ENCODE peak calls at places on chromosomes 12 and 14, in six cellular contexts. U, X, L, G, A and K are unnamed samples.
A peak's percentile ranks its signal among the peaks of the same experiment; 100 is the strongest.

GRCh38 chr14:76977793-76978730 is 50.4 kb downstream of the IRF2BPL start:
- DNase-seq in U (no peak), X (peak; percentile 84), L (peak; percentile 55), G (no peak), A (no peak), K (peak; percentile 67)

GRCh38 chr12:65470261-65470660 is 191.8 kb downstream of the MSRB3 start:
- DNase-seq in U (no peak), X (peak; percentile 30), L (no peak), G (no peak), A (no peak), K (no peak)

GRCh38 chr12:108980831-108981618 is 39.8 kb downstream of the SVOP start:
- DNase-seq in U (no peak), X (peak; percentile 50), L (peak; percentile 81), G (no peak), A (no peak), K (no peak)

GRCh38 chr14:94304243-94304642 is 11.2 kb upstream of the SERPINA10 start:
- DNase-seq in U (no peak), X (no peak), L (no peak), G (no peak), A (no peak), K (no peak)

GRCh38 chr14:98622208-98623051 is 649.6 kb downstream of the BCL11B start:
- DNase-seq in U (no peak), X (no peak), L (peak; percentile 60), G (no peak), A (no peak), K (no peak)

GRCh38 chr12:73867147-73867546 is 670.5 kb upstream of the ATXN7L3B start:
- DNase-seq in U (no peak), X (no peak), L (no peak), G (no peak), A (no peak), K (no peak)

GRCh38 chr12:41724216-41724615 is 420.5 kb downstream of the GXYLT1 start:
- DNase-seq in U (peak; percentile 2), X (no peak), L (no peak), G (no peak), A (no peak), K (no peak)

GRCh38 chr14:103206023-103206481 is 82.8 kb downstream of the TNFAIP2 start:
- DNase-seq in U (no peak), X (peak; percentile 69), L (peak; percentile 6), G (no peak), A (no peak), K (no peak)

GRCh38 chr12:114405199-114405448 is 820 bp downstream of the TBX5 start:
- DNase-seq in U (no peak), X (peak; percentile 54), L (no peak), G (no peak), A (no peak), K (no peak)

GRCh38 chr14:92925446-92925845 is 2.5 kb downstream of the CHGA start:
- DNase-seq in U (no peak), X (no peak), L (no peak), G (no peak), A (no peak), K (no peak)

GRCh38 chr12:12398026-12398859 is 41.4 kb downstream of the BORCS5 start:
- DNase-seq in U (no peak), X (peak; percentile 98), L (peak; percentile 98), G (peak; percentile 58), A (peak; percentile 39), K (no peak)

GRCh38 chr12:65902504-65902903 is 78.2 kb downstream of the HMGA2 start:
- DNase-seq in U (no peak), X (peak; percentile 49), L (peak; percentile 66), G (no peak), A (no peak), K (no peak)

GRCh38 chr12:30874455-30875313 is 51.9 kb upstream of the TSPAN11 start:
- DNase-seq in U (no peak), X (no peak), L (no peak), G (no peak), A (no peak), K (no peak)

GRCh38 chr14:103007555-103007954 is 49.8 kb downstream of the CDC42BPB start:
- DNase-seq in U (no peak), X (no peak), L (no peak), G (no peak), A (no peak), K (no peak)

GRCh38 chr12:30514666-30515065 is 181.0 kb downstream of the IPO8 start:
- DNase-seq in U (no peak), X (no peak), L (no peak), G (no peak), A (no peak), K (no peak)

GRCh38 chr14:63717704-63718103 is 10.2 kb downstream of the SGPP1 start:
- DNase-seq in U (peak; percentile 67), X (peak; percentile 61), L (peak; percentile 26), G (no peak), A (no peak), K (no peak)

GRCh38 chr12:57241556-57242310 is 9.3 kb downstream of the STAC3 start:
- DNase-seq in U (peak; percentile 53), X (peak; percentile 44), L (no peak), G (no peak), A (no peak), K (no peak)

GRCh38 chr12:92971869-92972524 is 42.9 kb upstream of the EEA1 start:
- DNase-seq in U (no peak), X (peak; percentile 90), L (peak; percentile 84), G (no peak), A (no peak), K (no peak)

GRCh38 chr12:120199595-120200306 is 1.2 kb downstream of the RPLP0 start:
- DNase-seq in U (peak; percentile 33), X (peak; percentile 92), L (peak; percentile 88), G (no peak), A (no peak), K (no peak)

GRCh38 chr12:14664434-14665023 is 31.9 kb downstream of the GUCY2C start:
- DNase-seq in U (peak; percentile 77), X (peak; percentile 60), L (peak; percentile 1), G (no peak), A (no peak), K (no peak)

GRCh38 chr14:34103176-34103575 is 152.3 kb upstream of the EGLN3 start:
- DNase-seq in U (no peak), X (no peak), L (peak; percentile 25), G (no peak), A (no peak), K (no peak)

GRCh38 chr12:12278899-12279298 is 12.1 kb upstream of the LRP6 start:
- DNase-seq in U (no peak), X (peak; percentile 83), L (peak; percentile 70), G (no peak), A (no peak), K (no peak)

GRCh38 chr12:3054374-3054773 is 22.8 kb upstream of the TSPAN9 start:
- DNase-seq in U (no peak), X (no peak), L (no peak), G (no peak), A (no peak), K (no peak)

GRCh38 chr14:37599527-37600368 is 4.3 kb downstream of the TTC6 start:
- DNase-seq in U (no peak), X (peak; percentile 35), L (no peak), G (no peak), A (no peak), K (no peak)
- H3K9me3 ChIP-seq in U (no peaks in the 10 kb centered on the region), X (no peaks in the 10 kb centered on the region), L (peaks cover 6% of the 10 kb centered on the region), G (no peaks in the 10 kb centered on the region), A (no peaks in the 10 kb centered on the region), K (no peaks in the 10 kb centered on the region)

GRCh38 chr12:133156125-133156690 is 25.1 kb upstream of the ZNF268 start:
- DNase-seq in U (no peak), X (peak; percentile 2), L (no peak), G (no peak), A (no peak), K (no peak)
- H3K9me3 ChIP-seq in U (peaks cover 53% of the 10 kb centered on the region), X (no peaks in the 10 kb centered on the region), L (peaks cover 67% of the 10 kb centered on the region), G (peaks cover 4% of the 10 kb centered on the region), A (peaks cover 99% of the 10 kb centered on the region), K (peaks cover 48% of the 10 kb centered on the region)

GRCh38 chr12:31887109-31887811 is 72.0 kb upstream of the RESF1 start:
- DNase-seq in U (peak; percentile 96), X (no peak), L (no peak), G (no peak), A (no peak), K (no peak)

GRCh38 chr12:31895449-31896150 is 63.6 kb upstream of the RESF1 start:
- DNase-seq in U (peak; percentile 13), X (no peak), L (no peak), G (no peak), A (no peak), K (no peak)

GRCh38 chr12:31896514-31897039 is 62.6 kb upstream of the RESF1 start:
- DNase-seq in U (peak; percentile 100), X (no peak), L (peak; percentile 97), G (no peak), A (no peak), K (peak; percentile 67)

GRCh38 chr12:31890295-31891285 is 68.6 kb upstream of the RESF1 start:
- DNase-seq in U (peak; percentile 64), X (no peak), L (peak; percentile 29), G (no peak), A (no peak), K (no peak)
- H3K9me3 ChIP-seq in U (peaks cover 81% of the 10 kb centered on the region), X (no peaks in the 10 kb centered on the region), L (no peaks in the 10 kb centered on the region), G (no peaks in the 10 kb centered on the region), A (peaks cover 7% of the 10 kb centered on the region), K (peaks cover 11% of the 10 kb centered on the region)

GRCh38 chr12:34163443-34163842 is 141.1 kb downstream of the ALG10 start:
- DNase-seq in U (no peak), X (no peak), L (no peak), G (no peak), A (no peak), K (no peak)

DNA sequence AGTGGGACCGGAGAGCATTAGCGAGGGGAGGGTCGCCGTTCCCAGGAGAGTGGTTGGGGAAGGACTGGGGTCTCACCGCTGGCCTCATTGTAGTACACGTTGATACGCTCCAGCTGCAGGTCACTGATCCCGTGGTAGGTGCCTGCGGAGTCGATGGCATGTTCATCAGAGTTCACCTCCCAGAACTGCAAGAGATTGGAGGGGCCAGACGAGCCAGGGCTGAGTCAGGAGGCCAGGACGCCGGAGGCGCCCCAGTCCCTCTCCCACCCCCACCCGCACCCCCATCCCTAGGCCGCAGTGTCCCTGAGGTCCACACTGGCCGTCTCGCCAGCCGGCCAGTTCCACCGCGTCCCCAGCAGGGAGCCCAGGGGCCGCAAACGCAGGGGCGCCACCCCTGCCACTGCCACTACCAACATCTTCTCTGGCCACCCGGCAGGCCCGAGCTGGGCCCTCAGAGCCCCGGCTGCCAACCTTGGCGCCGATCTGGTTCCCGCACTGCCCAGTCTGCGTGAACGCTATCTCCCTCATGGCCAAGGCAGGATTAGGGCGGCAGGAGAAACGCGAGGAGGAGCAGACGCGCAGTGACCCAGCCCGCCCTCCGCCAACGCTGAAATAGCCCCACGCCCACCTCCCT is 144.2 kb downstream of the ALG10 start:
- DNase-seq in U (no peak), X (no peak), L (no peak), G (no peak), A (no peak), K (no peak)
- H3K9me3 ChIP-seq in U (no peaks in the 10 kb centered on the region), X (no peaks in the 10 kb centered on the region), L (peaks cover 4% of the 10 kb centered on the region), G (no peaks in the 10 kb centered on the region), A (no peaks in the 10 kb centered on the region), K (no peaks in the 10 kb centered on the region)